ENCODE peak calls at places on chromosomes 3 and 15, in nine cellular contexts. C, V, Y, B, N, O, H, K and L are unnamed samples.

GRCh38 chr15:63124506-63124905 is 2.8 kb downstream of the LACTB start:
- DNase-seq in C (no peak), V (no peak), Y (no peak), B (no peak), N (no peak), O (no peak), H (no peak), K (no peak), L (no peak)

GRCh38 chr3:107899996-107900651 is 190.7 kb downstream of the CD47 start:
- DNase-seq in C (no peak), V (no peak), Y (peak), B (peak), N (no peak), O (no peak), H (no peak), K (no peak), L (no peak)

GRCh38 chr3:122025296-122025695 is 3.2 kb upstream of the ILDR1 start:
- DNase-seq in C (no peak), V (no peak), Y (no peak), B (no peak), N (no peak), O (no peak), H (no peak), K (no peak), L (no peak)

GRCh38 chr3:137217733-137218132 is 259.9 kb downstream of the IL20RB start:
- DNase-seq in C (no peak), V (no peak), Y (no peak), B (no peak), N (no peak), O (peak), H (no peak), K (no peak), L (no peak)

GRCh38 chr3:196518999-196519737 is 4.0 kb upstream of the SMCO1 start:
- DNase-seq in C (peak), V (peak), Y (peak), B (peak), N (no peak), O (no peak), H (peak), K (peak), L (no peak)

GRCh38 chr15:26132786-26133185 is 269.7 kb upstream of the ATP10A start:
- DNase-seq in C (no peak), V (no peak), Y (no peak), B (no peak), N (no peak), O (no peak), H (no peak), K (no peak), L (no peak)

GRCh38 chr3:193375614-193376013 is 2.9 kb downstream of the ATP13A5 start:
- DNase-seq in C (no peak), V (no peak), Y (no peak), B (no peak), N (no peak), O (no peak), H (no peak), K (no peak), L (no peak)

GRCh38 chr3:72082776-72083477 is 298.0 kb upstream of the PROK2 start:
- DNase-seq in C (no peak), V (no peak), Y (no peak), B (no peak), N (no peak), O (no peak), H (peak), K (no peak), L (no peak)

GRCh38 chr3:28151207-28151550 is 90.2 kb upstream of the CMC1 start:
- DNase-seq in C (no peak), V (no peak), Y (no peak), B (no peak), N (no peak), O (no peak), H (no peak), K (no peak), L (no peak)

GRCh38 chr15:71921191-71921590 is 110.8 kb downstream of the NR2E3 start:
- DNase-seq in C (no peak), V (no peak), Y (peak), B (no peak), N (no peak), O (no peak), H (no peak), K (no peak), L (no peak)

GRCh38 chr3:105747056-105747455 is 121.8 kb downstream of the CBLB start:
- DNase-seq in C (no peak), V (no peak), Y (peak), B (peak), N (no peak), O (no peak), H (peak), K (no peak), L (no peak)

GRCh38 chr3:197854596-197855343 is 63.7 kb downstream of the LRCH3 start:
- DNase-seq in C (no peak), V (no peak), Y (peak), B (peak), N (no peak), O (no peak), H (peak), K (no peak), L (no peak)

GRCh38 chr3:181054538-181054937 is 65.0 kb upstream of the DNAJC19 start:
- DNase-seq in C (no peak), V (no peak), Y (no peak), B (no peak), N (no peak), O (no peak), H (no peak), K (no peak), L (no peak)

GRCh38 chr15:74870496-74871213 is 2.5 kb downstream of the SCAMP2 start:
- DNase-seq in C (no peak), V (no peak), Y (no peak), B (peak), N (no peak), O (no peak), H (no peak), K (no peak), L (no peak)

GRCh38 chr3:43632269-43632733 is 10.5 kb upstream of the ANO10 start:
- DNase-seq in C (peak), V (no peak), Y (peak), B (peak), N (no peak), O (no peak), H (peak), K (no peak), L (no peak)

GRCh38 chr15:66720206-66721010 is 18.4 kb downstream of the SMAD6 start:
- DNase-seq in C (no peak), V (peak), Y (peak), B (peak), N (no peak), O (no peak), H (peak), K (no peak), L (no peak)

GRCh38 chr3:124924741-124925140 is 9.8 kb downstream of the MUC13 start:
- DNase-seq in C (no peak), V (no peak), Y (peak), B (no peak), N (no peak), O (no peak), H (no peak), K (no peak), L (no peak)

GRCh38 chr15:95995375-95996168 is 334.9 kb upstream of the NR2F2 start:
- DNase-seq in C (no peak), V (no peak), Y (peak), B (peak), N (no peak), O (no peak), H (peak), K (no peak), L (no peak)

GRCh38 chr3:157542711-157543485 is 39.7 kb upstream of the VEPH1 start:
- DNase-seq in C (no peak), V (no peak), Y (peak), B (peak), N (no peak), O (peak), H (peak), K (no peak), L (no peak)

GRCh38 chr3:64188810-64189560 is 36.3 kb downstream of the PRICKLE2 start:
- DNase-seq in C (peak), V (no peak), Y (peak), B (peak), N (no peak), O (no peak), H (peak), K (no peak), L (no peak)

GRCh38 chr3:194572944-194573491 is 60.2 kb downstream of the TMEM44 start:
- DNase-seq in C (no peak), V (no peak), Y (peak), B (no peak), N (no peak), O (no peak), H (peak), K (no peak), L (no peak)

GRCh38 chr3:44661189-44661588 is 12.7 kb downstream of the ZNF35 start:
- DNase-seq in C (no peak), V (no peak), Y (no peak), B (no peak), N (no peak), O (no peak), H (no peak), K (no peak), L (no peak)

GRCh38 chr15:78800189-78800588 is 11.1 kb downstream of the ADAMTS7 start:
- DNase-seq in C (no peak), V (no peak), Y (no peak), B (no peak), N (no peak), O (no peak), H (no peak), K (no peak), L (no peak)

GRCh38 chr3:169501080-169501479 is 162.4 kb downstream of the MECOM start:
- DNase-seq in C (no peak), V (no peak), Y (no peak), B (no peak), N (no peak), O (no peak), H (no peak), K (no peak), L (no peak)

GRCh38 chr3:71361346-71361745 is 222.2 kb downstream of the FOXP1 start:
- DNase-seq in C (no peak), V (no peak), Y (no peak), B (no peak), N (no peak), O (no peak), H (no peak), K (no peak), L (no peak)

GRCh38 chr3:63477494-63478129 is 174.9 kb upstream of the SNTN start:
- DNase-seq in C (no peak), V (no peak), Y (no peak), B (no peak), N (no peak), O (no peak), H (no peak), K (no peak), L (peak)

GRCh38 chr3:52986938-52987337 is 58.9 kb downstream of the SFMBT1 start:
- DNase-seq in C (no peak), V (no peak), Y (peak), B (peak), N (no peak), O (no peak), H (no peak), K (no peak), L (no peak)

GRCh38 chr3:141052570-141053069 is 1.5 kb downstream of the SPSB4 start:
- DNase-seq in C (no peak), V (no peak), Y (no peak), B (no peak), N (no peak), O (peak), H (no peak), K (no peak), L (no peak)

GRCh38 chr15:48352474-48353072 is 21.3 kb downstream of the DUT start:
- DNase-seq in C (peak), V (peak), Y (peak), B (peak), N (no peak), O (peak), H (peak), K (no peak), L (no peak)

GRCh38 chr3:150741497-150742140 is 21.4 kb downstream of the SIAH2 start:
- DNase-seq in C (no peak), V (no peak), Y (peak), B (no peak), N (no peak), O (no peak), H (no peak), K (no peak), L (no peak)

GRCh38 chr15:93121089-93121488 is 32.1 kb upstream of the RGMA start:
- DNase-seq in C (no peak), V (no peak), Y (no peak), B (no peak), N (no peak), O (no peak), H (no peak), K (no peak), L (no peak)

GRCh38 chr15:68820205-68820588 is 498 bp downstream of the ANP32A start:
- DNase-seq in C (peak), V (peak), Y (no peak), B (peak), N (no peak), O (no peak), H (no peak), K (peak), L (no peak)

GRCh38 chr15:52085289-52085688 is 27.3 kb downstream of the BCL2L10 start:
- DNase-seq in C (no peak), V (no peak), Y (peak), B (no peak), N (no peak), O (no peak), H (no peak), K (no peak), L (no peak)

GRCh38 chr15:78873796-78874761 is 1.4 kb downstream of the MORF4L1 start:
- DNase-seq in C (no peak), V (peak), Y (peak), B (peak), N (no peak), O (no peak), H (no peak), K (no peak), L (no peak)

GRCh38 chr15:56871180-56871579 is 47.3 kb upstream of the TCF12 start:
- DNase-seq in C (no peak), V (no peak), Y (peak), B (peak), N (no peak), O (no peak), H (peak), K (no peak), L (no peak)

GRCh38 chr3:54853573-54854404 is 74.1 kb downstream of the LRTM1 start:
- DNase-seq in C (peak), V (no peak), Y (peak), B (peak), N (no peak), O (peak), H (peak), K (peak), L (no peak)

GRCh38 chr3:94159062-94159726 is 96.3 kb downstream of the NSUN3 start:
- DNase-seq in C (peak), V (no peak), Y (peak), B (peak), N (no peak), O (no peak), H (peak), K (no peak), L (no peak)

GRCh38 chr3:12893872-12894271 is 52.5 kb upstream of the RPL32 start:
- DNase-seq in C (no peak), V (no peak), Y (no peak), B (no peak), N (no peak), O (no peak), H (no peak), K (no peak), L (no peak)